ENCODE peak calls at places on chromosomes 4 and X, in four cellular contexts. I is CD4-positive, alpha-beta T cell; R is breast epithelium; B is HFFc6. Q is an unnamed sample.
A peak's percentile ranks its signal among the peaks of the same experiment; 100 is the strongest.

GRCh38 chr4:152983774-152984411 is 47.8 kb downstream of the FHDC1 start:
- DNase-seq in I (no peak), R (no peak), B (peak; percentile 62), Q (peak; percentile 73)

GRCh38 chr4:140052050-140052449 is 101.9 kb downstream of the MAML3 start:
- DNase-seq in I (peak; percentile 36), R (no peak), B (peak; percentile 19), Q (peak; percentile 75)

GRCh38 chrX:110248582-110248981 is 69.3 kb downstream of the AMMECR1 start:
- DNase-seq in I (no peak), R (no peak), B (no peak), Q (no peak)

GRCh38 chr4:6886886-6887285 is 22.7 kb upstream of the TBC1D14 start:
- DNase-seq in I (no peak), R (no peak), B (no peak), Q (no peak)

GRCh38 chrX:74422576-74423288 is 1.4 kb downstream of the SLC16A2 start:
- DNase-seq in I (no peak), R (no peak), B (peak; percentile 59), Q (peak; percentile 87)

GRCh38 chrX:117510453-117510852 is 606.2 kb downstream of the KLHL13 start:
- DNase-seq in I (no peak), R (no peak), B (no peak), Q (no peak)

GRCh38 chrX:106300239-106300638 is 132.1 kb downstream of the PWWP3B start:
- DNase-seq in I (no peak), R (no peak), B (no peak), Q (no peak)

GRCh38 chr4:177505171-177505615 is 63.0 kb upstream of the AGA start:
- DNase-seq in I (no peak), R (no peak), B (no peak), Q (peak; percentile 93)

GRCh38 chr4:42603865-42604264 is 53.0 kb downstream of the ATP8A1 start:
- DNase-seq in I (no peak), R (no peak), B (no peak), Q (no peak)

GRCh38 chrX:20015422-20015821 is 24.6 kb upstream of the BCLAF3 start:
- DNase-seq in I (no peak), R (no peak), B (no peak), Q (no peak)

GRCh38 chrX:110001702-110002299 is 1.1 kb upstream of the TMEM164 start:
- DNase-seq in I (no peak), R (no peak), B (no peak), Q (no peak)

GRCh38 chrX:11770320-11770719 is 12.3 kb downstream of the MSL3 start:
- DNase-seq in I (no peak), R (no peak), B (peak; percentile 21), Q (peak; percentile 63)

GRCh38 chr4:159787901-159788300 is 685.0 kb downstream of the RAPGEF2 start:
- DNase-seq in I (no peak), R (no peak), B (no peak), Q (no peak)

GRCh38 chr4:67366341-67366861 is 178.9 kb downstream of the CENPC start:
- DNase-seq in I (no peak), R (no peak), B (no peak), Q (no peak)

GRCh38 chr4:76748649-76749048 is 149.3 kb downstream of the SOWAHB start:
- DNase-seq in I (no peak), R (no peak), B (no peak), Q (peak; percentile 72)

GRCh38 chrX:119132961-119133360 is 5.3 kb upstream of the KIAA1210 start:
- DNase-seq in I (no peak), R (no peak), B (no peak), Q (no peak)

GRCh38 chrX:66221856-66222255 is 57.8 kb downstream of the HEPH start:
- DNase-seq in I (no peak), R (no peak), B (no peak), Q (no peak)

GRCh38 chrX:152907084-152907651 is 9.3 kb downstream of the ZNF185 start:
- DNase-seq in I (no peak), R (peak; percentile 46), B (no peak), Q (peak; percentile 86)

GRCh38 chr4:88737304-88738015 is 39.8 kb upstream of the NAP1L5 start:
- DNase-seq in I (peak; percentile 16), R (peak; percentile 33), B (no peak), Q (peak; percentile 65)

GRCh38 chrX:28398352-28398751 is 188.9 kb upstream of the IL1RAPL1 start:
- DNase-seq in I (no peak), R (no peak), B (no peak), Q (no peak)

GRCh38 chr4:137533855-137534254 is 1.6 kb upstream of the PCDH18 start:
- DNase-seq in I (no peak), R (no peak), B (no peak), Q (no peak)

GRCh38 chrX:44770111-44770510 is 73.7 kb upstream of the DUSP21 start:
- DNase-seq in I (no peak), R (no peak), B (no peak), Q (no peak)

GRCh38 chrX:39907964-39908616 is 189.7 kb downstream of the BCOR start:
- DNase-seq in I (no peak), R (peak; percentile 71), B (peak; percentile 94), Q (peak; percentile 82)

GRCh38 chr4:184168406-184169019 is 49.2 kb downstream of the ENPP6 start:
- DNase-seq in I (peak; percentile 23), R (peak; percentile 43), B (peak; percentile 49), Q (peak; percentile 95)

GRCh38 chr4:150248181-150248580 is 169.9 kb downstream of the DCLK2 start:
- DNase-seq in I (no peak), R (no peak), B (no peak), Q (no peak)

GRCh38 chrX:46260502-46260901 is 284.7 kb downstream of the ZNF674 start:
- DNase-seq in I (no peak), R (peak; percentile 53), B (no peak), Q (no peak)

GRCh38 chr4:105572296-105572695 is 19.9 kb downstream of the ARHGEF38 start:
- DNase-seq in I (no peak), R (no peak), B (no peak), Q (no peak)

GRCh38 chr4:2886622-2887021 is 43.0 kb downstream of the ADD1 start:
- DNase-seq in I (no peak), R (no peak), B (no peak), Q (no peak)

GRCh38 chr4:12360391-12360790 is 931.7 kb upstream of the HS3ST1 start:
- DNase-seq in I (no peak), R (no peak), B (no peak), Q (no peak)

GRCh38 chr4:6470502-6471302 is 1.7 kb downstream of the PPP2R2C start:
- DNase-seq in I (no peak), R (no peak), B (peak; percentile 7), Q (peak; percentile 84)

GRCh38 chrX:44570524-44570923 is 27.9 kb upstream of the FUNDC1 start:
- DNase-seq in I (no peak), R (no peak), B (no peak), Q (no peak)

GRCh38 chr4:172978848-172979247 is 189.8 kb upstream of the GALNT7 start:
- DNase-seq in I (no peak), R (no peak), B (no peak), Q (no peak)

GRCh38 chrX:24846551-24847170 is 152.9 kb downstream of the POLA1 start:
- DNase-seq in I (no peak), R (no peak), B (peak; percentile 1), Q (no peak)

GRCh38 chrX:13750204-13750603 is 15.7 kb downstream of the OFD1 start:
- DNase-seq in I (no peak), R (no peak), B (peak; percentile 25), Q (no peak)

GRCh38 chrX:154044045-154044444 is 24.3 kb upstream of the IRAK1 start:
- DNase-seq in I (no peak), R (no peak), B (no peak), Q (no peak)

GRCh38 chrX:154049209-154050112 is 29.8 kb upstream of the IRAK1 start:
- DNase-seq in I (no peak), R (peak; percentile 40), B (no peak), Q (no peak)

GRCh38 chrX:154048398-154048797 is 28.7 kb upstream of the IRAK1 start:
- DNase-seq in I (no peak), R (no peak), B (no peak), Q (no peak)

GRCh38 chrX:154047266-154047665 is 27.6 kb upstream of the IRAK1 start:
- DNase-seq in I (no peak), R (no peak), B (no peak), Q (no peak)

DNA sequence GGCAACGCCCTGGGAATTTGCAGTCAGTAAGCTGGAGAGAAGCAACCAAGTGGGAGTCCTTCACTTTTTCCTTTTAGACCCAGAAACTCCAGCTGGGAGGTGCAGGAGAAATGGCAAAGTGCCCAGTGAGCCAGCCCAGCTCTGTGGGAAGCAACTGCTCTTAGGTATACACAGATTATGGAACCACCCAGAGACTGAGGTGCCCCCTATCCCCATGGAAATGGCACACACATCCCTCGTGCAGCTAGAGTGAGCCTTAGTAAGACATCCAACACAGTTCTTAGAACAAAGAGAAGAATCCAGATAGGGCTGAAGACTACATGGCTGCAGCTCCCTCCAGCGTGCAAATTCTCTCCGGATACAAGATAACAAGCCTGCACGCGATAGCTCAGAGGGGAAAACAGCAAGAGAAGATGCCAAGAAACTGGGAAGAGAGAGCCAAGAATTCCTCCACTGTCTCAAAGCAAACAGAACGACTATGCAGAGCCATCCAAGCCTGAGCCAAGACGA is 26.6 kb upstream of the IRAK1 start:
- DNase-seq in I (no peak), R (peak; percentile 31), B (peak; percentile 73), Q (no peak)
- TF ChIP-seq CTCF in I (no peak), R (no peak), B (peak; percentile 36), Q (no peak)

DNA sequence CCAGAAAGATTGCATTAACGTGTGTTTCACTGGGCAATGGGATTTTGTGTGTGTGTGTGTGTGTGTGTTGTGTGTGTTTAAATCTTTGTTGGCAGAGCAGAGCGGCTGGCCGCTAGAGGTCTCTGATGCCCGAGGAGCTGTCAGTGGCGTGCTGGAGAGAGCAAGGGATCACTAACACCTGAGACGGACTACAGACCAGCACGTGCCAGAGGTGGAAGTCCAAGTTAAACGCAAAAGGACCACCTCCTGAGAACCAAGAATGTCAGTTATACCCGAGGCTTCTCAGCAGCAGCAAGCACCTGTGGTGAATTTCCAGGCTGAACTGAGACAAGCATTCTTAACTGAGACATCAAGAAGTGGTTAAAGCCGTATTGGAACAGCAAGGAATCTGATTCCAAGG is 9.0 kb upstream of the SLC25A14 start:
- DNase-seq in I (peak; percentile 13), R (no peak), B (peak; percentile 41), Q (peak; percentile 88)
- TF ChIP-seq CTCF in I (peak; percentile 15), R (no peak), B (peak; percentile 63), Q (peak; percentile 70)

GRCh38 chr4:146520894-146521542 is 722 bp downstream of the SLC10A7 start:
- DNase-seq in I (no peak), R (no peak), B (peak; percentile 56), Q (no peak)
- TF ChIP-seq CTCF in I (no peak), R (no peak), B (no peak), Q (no peak)

DNA sequence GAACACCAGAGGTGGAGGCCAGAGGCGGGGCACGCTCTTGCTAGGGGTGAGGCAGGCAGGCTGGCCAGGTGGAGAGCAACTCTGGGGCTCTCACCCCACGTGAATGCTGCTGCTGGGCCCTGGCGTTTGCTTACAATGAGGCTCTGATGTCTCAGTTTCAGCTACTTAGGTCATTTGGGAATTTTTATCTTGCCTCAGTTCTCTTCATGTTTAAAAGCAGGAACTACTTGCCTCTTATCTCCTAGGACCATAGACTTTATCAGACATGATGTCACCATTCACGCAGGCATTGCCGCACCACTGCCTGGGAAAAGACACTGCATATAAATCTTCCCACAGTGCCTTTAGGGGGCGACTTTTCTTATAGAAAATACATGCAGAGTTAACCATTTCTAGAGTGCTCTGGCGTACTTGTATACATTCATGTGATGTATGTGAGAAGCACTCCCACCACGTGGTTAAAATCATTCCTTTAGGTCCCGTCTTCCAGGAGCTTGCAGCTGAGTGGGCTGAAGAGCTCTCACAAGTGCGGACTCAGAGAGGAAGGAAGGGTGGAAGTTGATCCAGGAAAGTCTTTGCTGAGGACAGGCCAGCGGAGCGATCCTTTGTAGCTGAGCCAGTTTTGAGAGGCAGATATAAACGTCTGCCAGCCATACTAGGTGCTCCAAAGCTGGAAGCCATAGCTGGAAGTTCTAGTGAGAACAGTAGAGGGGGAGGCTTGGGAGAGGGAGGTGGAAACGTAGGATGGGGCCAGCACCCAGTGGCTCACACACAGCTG is 84.3 kb upstream of the CLDN34 start:
- DNase-seq in I (no peak), R (no peak), B (no peak), Q (no peak)
- TF ChIP-seq CTCF in I (no peak), R (no peak), B (no peak), Q (peak; percentile 35)